ENCODE peak calls at places on chromosomes 4 and X, in ten cellular contexts. J is heart left ventricle, Q is BJ, G is prostate gland, U is WERI-Rb-1, D is suprapubic skin, T is heart right ventricle, M is osteoblast, L is A673, W is BE2C. Y is an unnamed sample. For H3K36me3, the result is how much of the 10 kb centered on the place peaks cover.

GRCh38 chr4:72558655-72559054 is 10.4 kb downstream of the ADAMTS3 start:
- DNase-seq in J (no peak), Q (no peak), G (no peak), U (no peak), D (no peak), T (no peak), M (no peak), L (no peak), W (no peak), Y (peak)

GRCh38 chrX:47523297-47523696 is 37.7 kb upstream of the ARAF start:
- DNase-seq in J (peak), Q (no peak), G (peak), U (peak), D (peak), T (peak), M (peak), L (peak), W (peak), Y (peak)

GRCh38 chr4:113773014-113773413 is 11.5 kb upstream of the CAMK2D start:
- DNase-seq in J (no peak), Q (no peak), G (no peak), U (no peak), D (no peak), T (no peak), M (no peak), L (no peak), W (no peak), Y (no peak)

GRCh38 chrX:12162420-12162819 is 24.1 kb downstream of the FRMPD4 start:
- DNase-seq in J (no peak), Q (peak), G (no peak), U (no peak), D (no peak), T (no peak), M (no peak), L (no peak), W (no peak), Y (no peak)

GRCh38 chrX:140766024-140766611 is 56.6 kb downstream of the LINC00632 start:
- DNase-seq in J (no peak), Q (no peak), G (no peak), U (peak), D (no peak), T (peak), M (peak), L (peak), W (peak), Y (peak)

GRCh38 chr4:54228563-54229501 is at the start of gene PDGFRA:
- DNase-seq in J (peak), Q (peak), G (no peak), U (no peak), D (peak), T (peak), M (peak), L (no peak), W (no peak), Y (no peak)

GRCh38 chrX:28487818-28488217 is 99.4 kb upstream of the IL1RAPL1 start:
- DNase-seq in J (no peak), Q (no peak), G (no peak), U (no peak), D (no peak), T (no peak), M (no peak), L (no peak), W (no peak), Y (no peak)

GRCh38 chrX:29858714-29859113 is 356.6 kb upstream of the MAGEB2 start:
- DNase-seq in J (no peak), Q (peak), G (no peak), U (no peak), D (no peak), T (no peak), M (no peak), L (no peak), W (no peak), Y (no peak)

GRCh38 chrX:39174761-39175417 is 373.6 kb downstream of the MID1IP1 start:
- DNase-seq in J (no peak), Q (no peak), G (peak), U (no peak), D (no peak), T (no peak), M (no peak), L (no peak), W (no peak), Y (no peak)

GRCh38 chr4:125244848-125245450 is 69.8 kb upstream of the FAT4 start:
- DNase-seq in J (no peak), Q (no peak), G (no peak), U (no peak), D (no peak), T (no peak), M (no peak), L (peak), W (no peak), Y (peak)

GRCh38 chrX:108224218-108224617 is 132.6 kb downstream of the ATG4A start:
- DNase-seq in J (no peak), Q (no peak), G (no peak), U (no peak), D (no peak), T (no peak), M (peak), L (no peak), W (no peak), Y (no peak)

GRCh38 chr4:104976258-104976657 is 170.4 kb upstream of the TET2 start:
- DNase-seq in J (no peak), Q (no peak), G (no peak), U (no peak), D (no peak), T (no peak), M (no peak), L (no peak), W (no peak), Y (no peak)

GRCh38 chrX:134623293-134624045 is 34.8 kb downstream of the PLAC1 start:
- DNase-seq in J (no peak), Q (no peak), G (no peak), U (no peak), D (no peak), T (no peak), M (no peak), L (no peak), W (no peak), Y (peak)

GRCh38 chrX:43963726-43964125 is 9.5 kb downstream of the NDP start:
- DNase-seq in J (no peak), Q (no peak), G (no peak), U (no peak), D (no peak), T (no peak), M (no peak), L (no peak), W (no peak), Y (no peak)

GRCh38 chr4:101238706-101239105 is 108.6 kb downstream of the PPP3CA start:
- DNase-seq in J (no peak), Q (no peak), G (no peak), U (no peak), D (no peak), T (no peak), M (no peak), L (peak), W (no peak), Y (peak)

GRCh38 chr4:15331930-15332329 is 95.9 kb upstream of the C1QTNF7 start:
- DNase-seq in J (no peak), Q (no peak), G (no peak), U (no peak), D (no peak), T (no peak), M (no peak), L (no peak), W (no peak), Y (no peak)

GRCh38 chrX:83446355-83446754 is 61.7 kb upstream of the POU3F4 start:
- DNase-seq in J (no peak), Q (no peak), G (no peak), U (no peak), D (no peak), T (no peak), M (no peak), L (no peak), W (no peak), Y (no peak)

GRCh38 chr4:76681996-76682395 is 215.9 kb downstream of the SOWAHB start:
- DNase-seq in J (no peak), Q (no peak), G (no peak), U (no peak), D (no peak), T (no peak), M (no peak), L (no peak), W (no peak), Y (no peak)

GRCh38 chrX:150310417-150310816 is 52.7 kb upstream of the MAMLD1 start:
- DNase-seq in J (no peak), Q (no peak), G (no peak), U (no peak), D (no peak), T (no peak), M (no peak), L (no peak), W (no peak), Y (no peak)

GRCh38 chrX:16838202-16839066 is 31.7 kb downstream of the RBBP7 start:
- DNase-seq in J (no peak), Q (peak), G (no peak), U (no peak), D (no peak), T (peak), M (peak), L (no peak), W (no peak), Y (peak)

GRCh38 chr4:70940134-70940533 is 38.0 kb downstream of the MOB1B start:
- DNase-seq in J (no peak), Q (no peak), G (no peak), U (no peak), D (no peak), T (no peak), M (no peak), L (no peak), W (no peak), Y (no peak)

GRCh38 chrX:15438332-15438731 is 54.1 kb upstream of the VEGFD start:
- DNase-seq in J (no peak), Q (no peak), G (no peak), U (no peak), D (no peak), T (no peak), M (no peak), L (no peak), W (no peak), Y (no peak)

GRCh38 chr4:8907596-8908205 is 36.1 kb upstream of the HMX1 start:
- DNase-seq in J (no peak), Q (no peak), G (no peak), U (peak), D (peak), T (no peak), M (peak), L (no peak), W (no peak), Y (no peak)

GRCh38 chrX:140709421-140709846 is at the start of gene LINC00632:
- DNase-seq in J (no peak), Q (no peak), G (no peak), U (no peak), D (no peak), T (no peak), M (no peak), L (no peak), W (peak), Y (no peak)

GRCh38 chr4:82560853-82561744 is 689 bp downstream of the TMEM150C start:
- DNase-seq in J (peak), Q (no peak), G (no peak), U (peak), D (no peak), T (no peak), M (peak), L (no peak), W (peak), Y (no peak)

GRCh38 chrX:28590394-28590793 is 3.1 kb downstream of the IL1RAPL1 start:
- DNase-seq in J (no peak), Q (no peak), G (no peak), U (no peak), D (no peak), T (no peak), M (no peak), L (no peak), W (no peak), Y (no peak)

GRCh38 chr4:133150643-133151300 is 1.7 kb downstream of the PCDH10 start:
- DNase-seq in J (no peak), Q (no peak), G (no peak), U (peak), D (no peak), T (no peak), M (peak), L (peak), W (peak), Y (no peak)

GRCh38 chr4:125359960-125360628 is 45.3 kb downstream of the FAT4 start:
- DNase-seq in J (no peak), Q (no peak), G (no peak), U (no peak), D (no peak), T (no peak), M (no peak), L (peak), W (no peak), Y (no peak)

DNA sequence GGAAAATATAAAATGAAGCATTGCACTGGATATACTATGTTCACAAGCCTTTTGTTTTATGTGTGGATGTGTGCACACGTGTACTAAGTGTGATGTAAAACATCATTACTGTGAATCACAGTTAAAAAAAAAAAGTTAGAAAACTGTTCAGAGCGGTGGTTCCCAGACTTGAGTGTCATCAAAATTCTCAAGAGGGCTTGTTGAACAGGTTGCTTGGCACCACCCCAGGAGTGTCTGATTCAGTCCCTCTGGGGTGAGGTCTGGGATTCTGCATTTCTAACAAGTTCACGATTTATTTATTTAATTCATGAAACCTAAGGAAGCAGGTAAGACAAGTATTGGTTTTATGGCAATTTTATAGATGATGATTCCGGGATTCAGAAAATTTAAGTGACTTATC is 1.8 kb downstream of the CENPU start:
- DNase-seq in J (no peak), Q (no peak), G (no peak), U (no peak), D (no peak), T (no peak), M (no peak), L (peak), W (no peak), Y (peak)
- H3K4me3 ChIP-seq in J (no peak), Q (no peak), G (no peak), U (peak), D (peak), T (no peak), M (peak), L (peak), W (peak), Y (no peak)

GRCh38 chr4:189769131-189769530 is 171.5 kb upstream of the FRG1 start:
- DNase-seq in J (no peak), Q (no peak), G (no peak), U (no peak), D (no peak), T (no peak), M (no peak), L (no peak), W (peak), Y (no peak)
- TF ChIP-seq CTCF in J (no peak), Q (no peak), G (no peak), U (no peak), D (no peak), T (no peak), M (no peak), L (no peak), W (no peak), Y (no peak)

GRCh38 chr4:4461178-4461577 is 74.3 kb downstream of the NSG1 start:
- DNase-seq in J (no peak), Q (no peak), G (no peak), U (no peak), D (no peak), T (no peak), M (no peak), L (no peak), W (no peak), Y (no peak)

GRCh38 chr4:4460759-4461158 is 73.9 kb downstream of the NSG1 start:
- DNase-seq in J (no peak), Q (no peak), G (no peak), U (no peak), D (no peak), T (no peak), M (no peak), L (no peak), W (no peak), Y (no peak)

GRCh38 chr4:4457803-4458550 is 71.1 kb downstream of the NSG1 start:
- DNase-seq in J (no peak), Q (no peak), G (no peak), U (no peak), D (no peak), T (no peak), M (no peak), L (no peak), W (no peak), Y (peak)

GRCh38 chr4:4461850-4462249 is 74.9 kb downstream of the NSG1 start:
- DNase-seq in J (no peak), Q (no peak), G (no peak), U (no peak), D (no peak), T (no peak), M (no peak), L (no peak), W (peak), Y (no peak)

DNA sequence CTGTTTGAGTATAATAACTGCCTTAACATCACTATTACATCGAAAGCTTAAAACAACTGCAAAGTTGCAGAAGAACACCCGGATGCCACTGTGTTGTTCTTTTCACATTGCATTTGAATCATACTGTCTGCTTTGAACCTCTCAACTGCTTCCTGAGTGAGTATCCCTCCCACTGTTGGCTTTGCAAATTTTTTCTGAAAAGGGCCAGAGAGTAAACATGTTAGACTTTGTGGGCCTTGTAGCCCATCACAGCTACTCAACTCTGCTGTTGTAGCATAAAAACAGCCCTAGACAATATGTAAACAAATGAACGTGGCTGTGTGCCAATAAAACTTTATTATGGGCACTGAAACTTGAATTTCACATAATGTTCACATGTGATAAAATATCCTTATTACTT is 76.1 kb downstream of the NSG1 start:
- DNase-seq in J (no peak), Q (no peak), G (no peak), U (no peak), D (no peak), T (no peak), M (peak), L (no peak), W (no peak), Y (no peak)
- H3K36me3 ChIP-seq in J (under half), Q (under half), G (under half), U (under half), D (under half), T (under half), M (under half), L (under half), W (under half), Y (under half)

GRCh38 chrX:5857232-5857631 is 371.4 kb downstream of the NLGN4X start:
- DNase-seq in J (no peak), Q (no peak), G (no peak), U (no peak), D (no peak), T (no peak), M (no peak), L (peak), W (no peak), Y (no peak)
- H3K4me3 ChIP-seq in J (no peak), Q (no peak), G (no peak), U (no peak), D (no peak), T (no peak), M (no peak), L (peak), W (no peak), Y (no peak)

GRCh38 chrX:18166068-18166467 is 54.6 kb downstream of the BEND2 start:
- DNase-seq in J (no peak), Q (no peak), G (no peak), U (no peak), D (no peak), T (no peak), M (no peak), L (no peak), W (no peak), Y (no peak)
- TF ChIP-seq CTCF in J (no peak), Q (no peak), G (no peak), U (no peak), D (no peak), T (no peak), M (no peak), L (no peak), W (no peak), Y (no peak)

DNA sequence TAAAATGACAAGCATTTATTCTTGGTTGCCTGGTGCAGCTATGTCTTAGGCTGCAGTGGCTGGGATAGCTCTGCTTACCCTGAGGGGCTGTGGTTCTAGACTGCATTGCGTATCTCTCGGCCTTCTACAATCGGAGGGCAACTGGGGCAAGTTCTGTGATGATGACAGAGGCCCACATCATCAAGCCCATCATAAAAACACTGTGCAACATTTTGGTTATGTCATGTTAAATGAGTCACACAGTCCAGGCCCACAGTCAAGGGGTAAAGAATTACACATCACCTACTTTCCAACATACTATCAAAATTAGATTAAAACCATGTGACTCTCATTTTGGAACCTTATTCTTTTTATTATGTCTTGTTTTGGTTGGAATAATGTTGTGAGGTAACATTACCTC is 120.2 kb upstream of the GUCY1A1 start:
- DNase-seq in J (no peak), Q (no peak), G (no peak), U (no peak), D (no peak), T (no peak), M (no peak), L (no peak), W (no peak), Y (peak)
- H3K36me3 ChIP-seq in J (under half), Q (under half), G (under half), U (under half), D (under half), T (under half), M (under half), L (under half), W (under half), Y (under half)

GRCh38 chr4:47914926-47915237 is 499 bp upstream of the NFXL1 start:
- DNase-seq in J (no peak), Q (no peak), G (no peak), U (no peak), D (no peak), T (no peak), M (no peak), L (no peak), W (no peak), Y (no peak)
- H3K4me3 ChIP-seq in J (peak), Q (peak), G (peak), U (peak), D (peak), T (peak), M (peak), L (peak), W (peak), Y (peak)

DNA sequence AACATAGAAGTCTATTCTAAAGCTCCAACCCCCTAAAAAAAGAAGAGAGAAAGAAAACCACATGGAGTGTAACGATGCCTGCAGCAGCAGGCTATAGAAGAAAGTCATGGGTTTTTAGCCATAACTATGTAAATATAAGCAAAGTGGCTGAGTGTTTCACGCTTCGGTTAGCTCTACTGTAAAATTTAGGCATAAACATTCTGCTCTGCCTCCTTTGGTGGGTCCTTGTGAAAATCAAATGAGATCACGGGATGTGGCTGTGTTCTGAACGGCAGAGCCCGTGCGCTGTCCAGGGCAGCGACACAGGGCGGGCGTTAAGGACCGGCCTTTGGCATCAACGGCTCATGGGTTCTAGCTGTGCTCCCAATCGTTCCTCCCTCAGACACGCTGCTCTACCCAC is 78.3 kb downstream of the IRF2 start:
- DNase-seq in J (no peak), Q (no peak), G (no peak), U (no peak), D (no peak), T (no peak), M (no peak), L (no peak), W (no peak), Y (no peak)
- TF ChIP-seq CTCF in J (no peak), Q (no peak), G (no peak), U (no peak), D (no peak), T (no peak), M (no peak), L (no peak), W (no peak), Y (no peak)

DNA sequence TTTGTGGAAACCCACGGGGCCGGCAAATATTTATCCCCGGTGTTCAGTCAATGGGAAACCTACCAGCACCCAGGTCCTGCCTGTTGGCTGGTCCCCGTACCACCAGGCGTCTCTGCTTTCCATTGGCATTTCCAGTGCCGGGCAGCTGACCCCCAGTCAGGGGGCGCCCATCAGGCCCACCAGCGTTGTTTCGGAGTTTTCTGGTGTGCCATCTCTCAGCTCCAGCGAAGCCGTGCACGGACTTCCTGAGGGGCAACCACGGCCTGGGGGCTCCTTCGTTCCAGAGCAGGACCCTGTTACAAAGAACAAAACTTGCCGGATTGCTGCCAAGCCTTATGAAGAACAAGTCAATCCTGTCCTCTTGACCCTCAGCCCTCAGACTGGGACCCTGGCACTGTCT is 32.7 kb downstream of the BCORL1 start:
- DNase-seq in J (no peak), Q (no peak), G (no peak), U (no peak), D (no peak), T (no peak), M (peak), L (no peak), W (no peak), Y (no peak)
- H3K36me3 ChIP-seq in J (under half), Q (under half), G (under half), U (under half), D (under half), T (under half), M (under half), L (under half), W (under half), Y (under half)